ENCODE peak calls at places on chromosomes 2 and 18, in five cellular contexts. Q, X, K, E and F are unnamed samples.

GRCh38 chr18:22494771-22495170 is 77.1 kb upstream of the CTAGE1 start:
- DNase-seq in Q (no peak), X (no peak), K (no peak), E (no peak), F (no peak)

GRCh38 chr2:8515864-8516533 is 165.9 kb upstream of the ID2 start:
- DNase-seq in Q (no peak), X (no peak), K (peak; percentile 58), E (no peak), F (no peak)

GRCh38 chr2:16250886-16251285 is 310.5 kb downstream of the MYCN start:
- DNase-seq in Q (no peak), X (no peak), K (no peak), E (no peak), F (no peak)

GRCh38 chr2:18381451-18381850 is 179.0 kb downstream of the RDH14 start:
- DNase-seq in Q (no peak), X (no peak), K (no peak), E (no peak), F (no peak)

GRCh38 chr2:14330884-14331283 is 301.6 kb upstream of the LRATD1 start:
- DNase-seq in Q (no peak), X (no peak), K (no peak), E (no peak), F (no peak)

GRCh38 chr2:30443081-30443480 is 4.0 kb upstream of the LCLAT1 start:
- DNase-seq in Q (no peak), X (no peak), K (no peak), E (no peak), F (peak; percentile 84)

GRCh38 chr2:135792401-135793152 is 44.4 kb downstream of the LCT start:
- DNase-seq in Q (no peak), X (no peak), K (no peak), E (no peak), F (no peak)

GRCh38 chr2:191521608-191522208 is 156.2 kb upstream of the NABP1 start:
- DNase-seq in Q (no peak), X (peak; percentile 34), K (peak; percentile 70), E (peak; percentile 26), F (peak; percentile 63)

GRCh38 chr2:100744589-100744988 is 75.3 kb upstream of the NPAS2 start:
- DNase-seq in Q (no peak), X (no peak), K (no peak), E (no peak), F (peak; percentile 44)

GRCh38 chr18:8797206-8797605 is 91.8 kb downstream of the MTCL1 start:
- DNase-seq in Q (no peak), X (no peak), K (no peak), E (no peak), F (no peak)

GRCh38 chr2:127678991-127679390 is 3.7 kb upstream of the LIMS2 start:
- DNase-seq in Q (no peak), X (no peak), K (no peak), E (no peak), F (no peak)

GRCh38 chr2:104904889-104905288 is 51.0 kb downstream of the POU3F3 start:
- DNase-seq in Q (no peak), X (no peak), K (no peak), E (no peak), F (no peak)

GRCh38 chr2:26941486-26941885 is 29.0 kb upstream of the MAPRE3 start:
- DNase-seq in Q (no peak), X (no peak), K (no peak), E (no peak), F (no peak)

GRCh38 chr2:237143676-237144440 is 58.2 kb downstream of the COPS8 start:
- DNase-seq in Q (no peak), X (no peak), K (no peak), E (no peak), F (no peak)

GRCh38 chr2:186757009-186757408 is 63.1 kb downstream of the FAM171B start:
- DNase-seq in Q (no peak), X (no peak), K (no peak), E (no peak), F (no peak)

GRCh38 chr2:107376910-107377309 is 449.8 kb upstream of the RGPD4 start:
- DNase-seq in Q (no peak), X (no peak), K (no peak), E (no peak), F (no peak)

GRCh38 chr2:172097557-172098131 is 5.1 kb downstream of the DLX2 start:
- DNase-seq in Q (no peak), X (no peak), K (no peak), E (no peak), F (peak; percentile 60)

GRCh38 chr2:145186303-145186702 is 666.4 kb upstream of the ZEB2 start:
- DNase-seq in Q (no peak), X (no peak), K (no peak), E (no peak), F (peak; percentile 42)

GRCh38 chr2:137091704-137092103 is 326.4 kb downstream of the THSD7B start:
- DNase-seq in Q (no peak), X (no peak), K (no peak), E (no peak), F (peak; percentile 72)

GRCh38 chr2:42693013-42693575 is 70.8 kb downstream of the OXER1 start:
- DNase-seq in Q (no peak), X (no peak), K (peak; percentile 76), E (no peak), F (peak; percentile 22)

GRCh38 chr2:118249531-118249930 is 161.3 kb downstream of the INSIG2 start:
- DNase-seq in Q (no peak), X (no peak), K (peak; percentile 41), E (no peak), F (no peak)

GRCh38 chr2:179263460-179264237 is 983 bp downstream of the SESTD1 start:
- DNase-seq in Q (peak; percentile 57), X (peak; percentile 51), K (peak; percentile 83), E (no peak), F (peak; percentile 61)

GRCh38 chr2:176291768-176292393 is 22.6 kb downstream of the MTX2 start:
- DNase-seq in Q (no peak), X (no peak), K (no peak), E (no peak), F (no peak)

GRCh38 chr2:134206029-134206428 is 47.8 kb upstream of the MGAT5 start:
- DNase-seq in Q (no peak), X (no peak), K (peak; percentile 3), E (no peak), F (no peak)

GRCh38 chr2:227881866-227882517 is 10.6 kb downstream of the DAW1 start:
- DNase-seq in Q (no peak), X (no peak), K (no peak), E (no peak), F (peak; percentile 6)

GRCh38 chr2:160137457-160137856 is 62.6 kb downstream of the ITGB6 start:
- DNase-seq in Q (no peak), X (no peak), K (no peak), E (no peak), F (no peak)

GRCh38 chr2:183172220-183172887 is 48.1 kb downstream of the NUP35 start:
- DNase-seq in Q (no peak), X (no peak), K (no peak), E (no peak), F (no peak)